ENCODE peak calls at places on chromosome 15, in eight cellular contexts. One of them, this sample, is unnamed.

GRCh38 chr15:96869122-96869521 is 538.6 kb downstream of the NR2F2 start:
- DNase-seq in mesothelial cell of epicardium: no peak
- DNase-seq in GM12865: no peak
- DNase-seq in heart left ventricle: no peak
- DNase-seq in MCF 10A: peak
- DNase-seq in cardiac fibroblast: peak
- DNase-seq in astrocyte: no peak
- DNase-seq in AG04450: no peak
- DNase-seq in this sample: no peak

GRCh38 chr15:51128701-51129100 is 34.0 kb upstream of the TNFAIP8L3 start:
- DNase-seq in mesothelial cell of epicardium: no peak
- DNase-seq in GM12865: no peak
- DNase-seq in heart left ventricle: no peak
- DNase-seq in MCF 10A: no peak
- DNase-seq in cardiac fibroblast: peak
- DNase-seq in astrocyte: peak
- DNase-seq in AG04450: no peak
- DNase-seq in this sample: no peak

GRCh38 chr15:45391746-45392711 is 13.7 kb upstream of the GATM start:
- DNase-seq in mesothelial cell of epicardium: no peak
- DNase-seq in GM12865: peak
- DNase-seq in heart left ventricle: no peak
- DNase-seq in MCF 10A: no peak
- DNase-seq in cardiac fibroblast: no peak
- DNase-seq in astrocyte: no peak
- DNase-seq in AG04450: no peak
- DNase-seq in this sample: no peak

GRCh38 chr15:36682091-36682490 is 102.7 kb downstream of the CDIN1 start:
- DNase-seq in mesothelial cell of epicardium: no peak
- DNase-seq in GM12865: no peak
- DNase-seq in heart left ventricle: no peak
- DNase-seq in MCF 10A: no peak
- DNase-seq in cardiac fibroblast: peak
- DNase-seq in astrocyte: peak
- DNase-seq in AG04450: no peak
- DNase-seq in this sample: no peak

GRCh38 chr15:64528871-64529270 is 68.5 kb downstream of the ZNF609 start:
- DNase-seq in mesothelial cell of epicardium: no peak
- DNase-seq in GM12865: no peak
- DNase-seq in heart left ventricle: no peak
- DNase-seq in MCF 10A: no peak
- DNase-seq in cardiac fibroblast: no peak
- DNase-seq in astrocyte: no peak
- DNase-seq in AG04450: no peak
- DNase-seq in this sample: no peak

GRCh38 chr15:36907295-36907694 is 193.1 kb downstream of the MEIS2 start:
- DNase-seq in mesothelial cell of epicardium: no peak
- DNase-seq in GM12865: no peak
- DNase-seq in heart left ventricle: no peak
- DNase-seq in MCF 10A: no peak
- DNase-seq in cardiac fibroblast: no peak
- DNase-seq in astrocyte: no peak
- DNase-seq in AG04450: no peak
- DNase-seq in this sample: no peak

GRCh38 chr15:51907136-51907862 is 64.3 kb downstream of the LEO1 start:
- DNase-seq in mesothelial cell of epicardium: no peak
- DNase-seq in GM12865: no peak
- DNase-seq in heart left ventricle: no peak
- DNase-seq in MCF 10A: peak
- DNase-seq in cardiac fibroblast: peak
- DNase-seq in astrocyte: peak
- DNase-seq in AG04450: no peak
- DNase-seq in this sample: no peak

GRCh38 chr15:80777836-80778620 is 1.1 kb upstream of the CEMIP start:
- DNase-seq in mesothelial cell of epicardium: no peak
- DNase-seq in GM12865: no peak
- DNase-seq in heart left ventricle: no peak
- DNase-seq in MCF 10A: peak
- DNase-seq in cardiac fibroblast: peak
- DNase-seq in astrocyte: no peak
- DNase-seq in AG04450: no peak
- DNase-seq in this sample: no peak

GRCh38 chr15:60374628-60375081 is 23.1 kb downstream of the ANXA2 start:
- DNase-seq in mesothelial cell of epicardium: no peak
- DNase-seq in GM12865: no peak
- DNase-seq in heart left ventricle: no peak
- DNase-seq in MCF 10A: peak
- DNase-seq in cardiac fibroblast: peak
- DNase-seq in astrocyte: peak
- DNase-seq in AG04450: peak
- DNase-seq in this sample: no peak

GRCh38 chr15:25242957-25243799 is 195.6 kb downstream of the UBE3A start:
- DNase-seq in mesothelial cell of epicardium: peak
- DNase-seq in GM12865: no peak
- DNase-seq in heart left ventricle: no peak
- DNase-seq in MCF 10A: no peak
- DNase-seq in cardiac fibroblast: no peak
- DNase-seq in astrocyte: no peak
- DNase-seq in AG04450: no peak
- DNase-seq in this sample: no peak

GRCh38 chr15:101003706-101004105 is 84.5 kb downstream of the LRRK1 start:
- DNase-seq in mesothelial cell of epicardium: no peak
- DNase-seq in GM12865: no peak
- DNase-seq in heart left ventricle: no peak
- DNase-seq in MCF 10A: no peak
- DNase-seq in cardiac fibroblast: no peak
- DNase-seq in astrocyte: no peak
- DNase-seq in AG04450: no peak
- DNase-seq in this sample: no peak

GRCh38 chr15:96409231-96410138 is 79.0 kb downstream of the NR2F2 start:
- DNase-seq in mesothelial cell of epicardium: peak
- DNase-seq in GM12865: no peak
- DNase-seq in heart left ventricle: no peak
- DNase-seq in MCF 10A: no peak
- DNase-seq in cardiac fibroblast: peak
- DNase-seq in astrocyte: peak
- DNase-seq in AG04450: no peak
- DNase-seq in this sample: no peak

GRCh38 chr15:73727330-73728018 is 25.7 kb downstream of the INSYN1 start:
- DNase-seq in mesothelial cell of epicardium: no peak
- DNase-seq in GM12865: no peak
- DNase-seq in heart left ventricle: peak
- DNase-seq in MCF 10A: peak
- DNase-seq in cardiac fibroblast: peak
- DNase-seq in astrocyte: peak
- DNase-seq in AG04450: peak
- DNase-seq in this sample: no peak

GRCh38 chr15:96947830-96948229 is 617.3 kb downstream of the NR2F2 start:
- DNase-seq in mesothelial cell of epicardium: no peak
- DNase-seq in GM12865: no peak
- DNase-seq in heart left ventricle: no peak
- DNase-seq in MCF 10A: no peak
- DNase-seq in cardiac fibroblast: peak
- DNase-seq in astrocyte: no peak
- DNase-seq in AG04450: no peak
- DNase-seq in this sample: no peak

GRCh38 chr15:29048011-29048410 is 162.2 kb downstream of the APBA2 start:
- DNase-seq in mesothelial cell of epicardium: no peak
- DNase-seq in GM12865: no peak
- DNase-seq in heart left ventricle: no peak
- DNase-seq in MCF 10A: no peak
- DNase-seq in cardiac fibroblast: no peak
- DNase-seq in astrocyte: no peak
- DNase-seq in AG04450: no peak
- DNase-seq in this sample: no peak

GRCh38 chr15:25173241-25174028 is 218.6 kb downstream of the SNRPN start:
- DNase-seq in mesothelial cell of epicardium: no peak
- DNase-seq in GM12865: no peak
- DNase-seq in heart left ventricle: peak
- DNase-seq in MCF 10A: no peak
- DNase-seq in cardiac fibroblast: no peak
- DNase-seq in astrocyte: no peak
- DNase-seq in AG04450: no peak
- DNase-seq in this sample: no peak

GRCh38 chr15:31503256-31503655 is 176.6 kb downstream of the KLF13 start:
- DNase-seq in mesothelial cell of epicardium: no peak
- DNase-seq in GM12865: no peak
- DNase-seq in heart left ventricle: no peak
- DNase-seq in MCF 10A: no peak
- DNase-seq in cardiac fibroblast: no peak
- DNase-seq in astrocyte: no peak
- DNase-seq in AG04450: no peak
- DNase-seq in this sample: no peak

GRCh38 chr15:76339302-76340197 is 3.0 kb downstream of the ISL2 start:
- DNase-seq in mesothelial cell of epicardium: peak
- DNase-seq in GM12865: no peak
- DNase-seq in heart left ventricle: no peak
- DNase-seq in MCF 10A: no peak
- DNase-seq in cardiac fibroblast: peak
- DNase-seq in astrocyte: peak
- DNase-seq in AG04450: no peak
- DNase-seq in this sample: no peak

GRCh38 chr15:43903864-43904290 is 77.1 kb downstream of the WDR76 start:
- DNase-seq in mesothelial cell of epicardium: peak
- DNase-seq in GM12865: peak
- DNase-seq in heart left ventricle: peak
- DNase-seq in MCF 10A: peak
- DNase-seq in cardiac fibroblast: peak
- DNase-seq in astrocyte: peak
- DNase-seq in AG04450: peak
- DNase-seq in this sample: peak

GRCh38 chr15:56371495-56372147 is 6.4 kb downstream of the TEX9 start:
- DNase-seq in mesothelial cell of epicardium: no peak
- DNase-seq in GM12865: peak
- DNase-seq in heart left ventricle: no peak
- DNase-seq in MCF 10A: peak
- DNase-seq in cardiac fibroblast: no peak
- DNase-seq in astrocyte: no peak
- DNase-seq in AG04450: no peak
- DNase-seq in this sample: no peak

GRCh38 chr15:99504823-99505551 is 60.8 kb upstream of the MEF2A start:
- DNase-seq in mesothelial cell of epicardium: no peak
- DNase-seq in GM12865: peak
- DNase-seq in heart left ventricle: no peak
- DNase-seq in MCF 10A: peak
- DNase-seq in cardiac fibroblast: peak
- DNase-seq in astrocyte: peak
- DNase-seq in AG04450: no peak
- DNase-seq in this sample: no peak

GRCh38 chr15:90934256-90934948 is 683 bp upstream of the UNC45A start:
- DNase-seq in mesothelial cell of epicardium: peak
- DNase-seq in GM12865: peak
- DNase-seq in heart left ventricle: peak
- DNase-seq in MCF 10A: peak
- DNase-seq in cardiac fibroblast: peak
- DNase-seq in astrocyte: peak
- DNase-seq in AG04450: peak
- DNase-seq in this sample: peak
- TF ChIP-seq CTCF in mesothelial cell of epicardium: peak
- TF ChIP-seq CTCF in GM12865: peak
- TF ChIP-seq CTCF in heart left ventricle: peak
- TF ChIP-seq CTCF in MCF 10A: peak
- TF ChIP-seq CTCF in cardiac fibroblast: peak
- TF ChIP-seq CTCF in astrocyte: peak
- TF ChIP-seq CTCF in AG04450: peak
- TF ChIP-seq CTCF in this sample: peak

GRCh38 chr15:94182883-94183282 is 48.5 kb upstream of the MCTP2 start:
- DNase-seq in mesothelial cell of epicardium: no peak
- DNase-seq in GM12865: no peak
- DNase-seq in heart left ventricle: no peak
- DNase-seq in MCF 10A: no peak
- DNase-seq in cardiac fibroblast: no peak
- DNase-seq in astrocyte: no peak
- DNase-seq in AG04450: no peak
- DNase-seq in this sample: no peak
- TF ChIP-seq CTCF in mesothelial cell of epicardium: no peak
- TF ChIP-seq CTCF in GM12865: no peak
- TF ChIP-seq CTCF in heart left ventricle: no peak
- TF ChIP-seq CTCF in MCF 10A: no peak
- TF ChIP-seq CTCF in cardiac fibroblast: no peak
- TF ChIP-seq CTCF in astrocyte: no peak
- TF ChIP-seq CTCF in AG04450: no peak
- TF ChIP-seq CTCF in this sample: no peak

DNA sequence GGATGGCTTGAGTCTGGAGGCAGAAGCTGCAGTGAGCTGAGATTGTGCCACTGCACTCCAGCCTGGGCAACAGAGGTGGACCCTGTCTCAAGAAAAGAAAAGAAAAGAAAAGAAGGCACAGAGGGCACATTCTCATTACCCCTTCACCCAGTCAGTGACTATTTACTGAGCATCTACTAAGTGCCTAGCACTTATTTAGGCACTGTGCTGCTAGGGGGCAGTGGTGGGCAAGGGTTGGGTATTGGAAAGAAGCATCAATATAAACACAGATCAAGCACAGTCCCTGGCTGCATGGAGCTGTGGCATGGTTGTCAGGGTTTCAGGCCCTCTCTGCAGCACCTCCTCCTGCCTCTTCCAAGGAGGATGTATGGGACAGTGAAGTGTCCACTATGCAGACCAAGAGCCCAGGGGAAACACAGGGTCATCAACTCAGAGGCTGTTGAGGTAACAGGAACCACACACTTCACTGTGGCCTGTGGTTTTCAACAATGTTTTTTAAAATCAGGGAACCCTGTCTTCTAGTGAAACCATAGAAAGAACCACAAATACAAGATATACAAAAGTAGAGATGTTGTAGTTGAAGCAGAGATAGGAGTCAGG is 138.5 kb downstream of the RAB11A start:
- DNase-seq in mesothelial cell of epicardium: no peak
- DNase-seq in GM12865: peak
- DNase-seq in heart left ventricle: no peak
- DNase-seq in MCF 10A: no peak
- DNase-seq in cardiac fibroblast: no peak
- DNase-seq in astrocyte: no peak
- DNase-seq in AG04450: no peak
- DNase-seq in this sample: no peak
- TF ChIP-seq CTCF in mesothelial cell of epicardium: no peak
- TF ChIP-seq CTCF in GM12865: peak
- TF ChIP-seq CTCF in heart left ventricle: no peak
- TF ChIP-seq CTCF in MCF 10A: peak
- TF ChIP-seq CTCF in cardiac fibroblast: no peak
- TF ChIP-seq CTCF in astrocyte: no peak
- TF ChIP-seq CTCF in AG04450: no peak
- TF ChIP-seq CTCF in this sample: peak

DNA sequence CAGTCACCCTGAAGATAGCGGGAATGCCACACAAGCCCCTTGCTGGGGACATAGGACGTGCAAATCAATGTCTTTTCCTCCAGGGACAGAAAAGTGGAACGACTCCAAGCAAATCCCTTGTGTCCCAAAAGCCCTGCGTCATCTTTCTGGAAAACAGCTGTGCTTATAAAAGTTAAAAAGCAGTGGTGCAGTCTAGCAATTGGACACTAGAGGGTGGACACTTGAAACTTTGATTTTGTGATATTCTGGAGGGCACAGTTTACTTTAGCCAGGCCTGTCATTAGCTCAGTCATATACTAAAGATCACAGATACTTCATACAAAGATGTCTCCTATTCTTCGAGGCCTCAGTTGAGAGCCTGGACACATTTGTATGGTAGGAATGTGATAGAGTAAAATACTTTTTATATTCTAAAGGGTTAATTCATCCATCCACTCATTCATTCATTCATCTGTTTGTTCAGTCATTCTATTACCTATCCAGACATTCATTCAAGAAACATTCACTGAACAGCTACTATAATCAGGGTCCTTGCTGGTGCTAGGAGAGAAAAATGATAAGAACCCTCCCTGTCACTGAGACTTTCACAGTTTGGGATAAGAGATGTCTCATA is 63.8 kb upstream of the ANKRD34C start:
- DNase-seq in mesothelial cell of epicardium: no peak
- DNase-seq in GM12865: no peak
- DNase-seq in heart left ventricle: peak
- DNase-seq in MCF 10A: peak
- DNase-seq in cardiac fibroblast: peak
- DNase-seq in astrocyte: no peak
- DNase-seq in AG04450: no peak
- DNase-seq in this sample: no peak
- TF ChIP-seq CTCF in mesothelial cell of epicardium: peak
- TF ChIP-seq CTCF in GM12865: peak
- TF ChIP-seq CTCF in heart left ventricle: no peak
- TF ChIP-seq CTCF in MCF 10A: no peak
- TF ChIP-seq CTCF in cardiac fibroblast: peak
- TF ChIP-seq CTCF in astrocyte: peak
- TF ChIP-seq CTCF in AG04450: peak
- TF ChIP-seq CTCF in this sample: no peak